ENCODE peak calls at places on chromosome X, in five cellular contexts. One of them, this sample, is unnamed.
A peak's percentile ranks its signal among the peaks of the same experiment; 100 is the strongest.

GRCh38 chrX:150841466-150842197 is 56.8 kb downstream of the CD99L2 start:
- DNase-seq in lower leg skin: no peak
- DNase-seq in tibial nerve: no peak
- DNase-seq in esophagus muscularis mucosa: no peak
- DNase-seq in body of pancreas: peak; percentile 5
- DNase-seq in this sample: no peak

GRCh38 chrX:6910218-6910617 is 237.3 kb upstream of the STS start:
- DNase-seq in lower leg skin: no peak
- DNase-seq in tibial nerve: no peak
- DNase-seq in esophagus muscularis mucosa: no peak
- DNase-seq in body of pancreas: no peak
- DNase-seq in this sample: no peak

GRCh38 chrX:13066391-13066790 is 22.0 kb upstream of the FAM9C start:
- DNase-seq in lower leg skin: no peak
- DNase-seq in tibial nerve: no peak
- DNase-seq in esophagus muscularis mucosa: no peak
- DNase-seq in body of pancreas: no peak
- DNase-seq in this sample: no peak

GRCh38 chrX:12488781-12489180 is 302.4 kb upstream of the PRPS2 start:
- DNase-seq in lower leg skin: no peak
- DNase-seq in tibial nerve: no peak
- DNase-seq in esophagus muscularis mucosa: no peak
- DNase-seq in body of pancreas: no peak
- DNase-seq in this sample: no peak

GRCh38 chrX:22365460-22365859 is 92.7 kb downstream of the CBLL2 start:
- DNase-seq in lower leg skin: no peak
- DNase-seq in tibial nerve: no peak
- DNase-seq in esophagus muscularis mucosa: no peak
- DNase-seq in body of pancreas: no peak
- DNase-seq in this sample: no peak

GRCh38 chrX:123222920-123223319 is 38.8 kb downstream of the GRIA3 start:
- DNase-seq in lower leg skin: no peak
- DNase-seq in tibial nerve: no peak
- DNase-seq in esophagus muscularis mucosa: no peak
- DNase-seq in body of pancreas: peak; percentile 61
- DNase-seq in this sample: no peak

GRCh38 chrX:97639526-97639925 is 755.8 kb downstream of the RPA4 start:
- DNase-seq in lower leg skin: no peak
- DNase-seq in tibial nerve: no peak
- DNase-seq in esophagus muscularis mucosa: no peak
- DNase-seq in body of pancreas: no peak
- DNase-seq in this sample: no peak

GRCh38 chrX:150731795-150732194 is 38.6 kb downstream of the MTMR1 start:
- DNase-seq in lower leg skin: peak; percentile 27
- DNase-seq in tibial nerve: no peak
- DNase-seq in esophagus muscularis mucosa: no peak
- DNase-seq in body of pancreas: peak; percentile 19
- DNase-seq in this sample: no peak

GRCh38 chrX:121851033-121851432 is 803.6 kb downstream of the GLUD2 start:
- DNase-seq in lower leg skin: no peak
- DNase-seq in tibial nerve: no peak
- DNase-seq in esophagus muscularis mucosa: no peak
- DNase-seq in body of pancreas: no peak
- DNase-seq in this sample: no peak

GRCh38 chrX:3346436-3347329 is at the start of gene MXRA5:
- DNase-seq in lower leg skin: no peak
- DNase-seq in tibial nerve: no peak
- DNase-seq in esophagus muscularis mucosa: no peak
- DNase-seq in body of pancreas: peak; percentile 40
- DNase-seq in this sample: no peak

GRCh38 chrX:40853004-40853815 is 117.9 kb upstream of the MED14 start:
- DNase-seq in lower leg skin: no peak
- DNase-seq in tibial nerve: no peak
- DNase-seq in esophagus muscularis mucosa: no peak
- DNase-seq in body of pancreas: no peak
- DNase-seq in this sample: no peak

GRCh38 chrX:7950865-7951264 is 23.7 kb upstream of the PNPLA4 start:
- DNase-seq in lower leg skin: no peak
- DNase-seq in tibial nerve: no peak
- DNase-seq in esophagus muscularis mucosa: no peak
- DNase-seq in body of pancreas: no peak
- DNase-seq in this sample: no peak

GRCh38 chrX:63889001-63889400 is 104.0 kb upstream of the ARHGEF9 start:
- DNase-seq in lower leg skin: no peak
- DNase-seq in tibial nerve: no peak
- DNase-seq in esophagus muscularis mucosa: no peak
- DNase-seq in body of pancreas: no peak
- DNase-seq in this sample: no peak

GRCh38 chrX:28158019-28158777 is 176.9 kb upstream of the DCAF8L1 start:
- DNase-seq in lower leg skin: no peak
- DNase-seq in tibial nerve: no peak
- DNase-seq in esophagus muscularis mucosa: no peak
- DNase-seq in body of pancreas: no peak
- DNase-seq in this sample: no peak

GRCh38 chrX:115960440-115961084 is 210.0 kb upstream of the AGTR2 start:
- DNase-seq in lower leg skin: no peak
- DNase-seq in tibial nerve: no peak
- DNase-seq in esophagus muscularis mucosa: no peak
- DNase-seq in body of pancreas: no peak
- DNase-seq in this sample: peak; percentile 76

GRCh38 chrX:109384569-109385174 is 97.2 kb downstream of the GUCY2F start:
- DNase-seq in lower leg skin: no peak
- DNase-seq in tibial nerve: no peak
- DNase-seq in esophagus muscularis mucosa: no peak
- DNase-seq in body of pancreas: peak; percentile 2
- DNase-seq in this sample: no peak

GRCh38 chrX:108071578-108071977 is 19.8 kb downstream of the PSMD10 start:
- DNase-seq in lower leg skin: no peak
- DNase-seq in tibial nerve: no peak
- DNase-seq in esophagus muscularis mucosa: no peak
- DNase-seq in body of pancreas: no peak
- DNase-seq in this sample: no peak

GRCh38 chrX:41960142-41960541 is 36.8 kb upstream of the CASK start:
- DNase-seq in lower leg skin: no peak
- DNase-seq in tibial nerve: no peak
- DNase-seq in esophagus muscularis mucosa: no peak
- DNase-seq in body of pancreas: no peak
- DNase-seq in this sample: no peak

GRCh38 chrX:31931225-31931624 is 859.4 kb upstream of the FTHL17 start:
- DNase-seq in lower leg skin: no peak
- DNase-seq in tibial nerve: no peak
- DNase-seq in esophagus muscularis mucosa: no peak
- DNase-seq in body of pancreas: no peak
- DNase-seq in this sample: no peak

GRCh38 chrX:132732236-132732635 is 226.2 kb downstream of the HS6ST2 start:
- DNase-seq in lower leg skin: no peak
- DNase-seq in tibial nerve: no peak
- DNase-seq in esophagus muscularis mucosa: no peak
- DNase-seq in body of pancreas: no peak
- DNase-seq in this sample: no peak

GRCh38 chrX:29851971-29852605 is 363.3 kb upstream of the MAGEB2 start:
- DNase-seq in lower leg skin: no peak
- DNase-seq in tibial nerve: no peak
- DNase-seq in esophagus muscularis mucosa: no peak
- DNase-seq in body of pancreas: no peak
- DNase-seq in this sample: no peak

GRCh38 chrX:47796433-47796906 is 40.2 kb upstream of the ZNF81 start:
- DNase-seq in lower leg skin: no peak
- DNase-seq in tibial nerve: no peak
- DNase-seq in esophagus muscularis mucosa: no peak
- DNase-seq in body of pancreas: no peak
- DNase-seq in this sample: no peak

GRCh38 chrX:13747836-13748235 is 13.3 kb downstream of the OFD1 start:
- DNase-seq in lower leg skin: no peak
- DNase-seq in tibial nerve: peak; percentile 65
- DNase-seq in esophagus muscularis mucosa: no peak
- DNase-seq in body of pancreas: peak; percentile 57
- DNase-seq in this sample: peak; percentile 57

GRCh38 chrX:639151-639550 is 8.6 kb downstream of the SHOX start:
- DNase-seq in lower leg skin: no peak
- DNase-seq in tibial nerve: no peak
- DNase-seq in esophagus muscularis mucosa: peak; percentile 74
- DNase-seq in body of pancreas: no peak
- DNase-seq in this sample: no peak

GRCh38 chrX:47093248-47093647 is 15.0 kb downstream of the RGN start:
- DNase-seq in lower leg skin: no peak
- DNase-seq in tibial nerve: no peak
- DNase-seq in esophagus muscularis mucosa: no peak
- DNase-seq in body of pancreas: peak; percentile 14
- DNase-seq in this sample: no peak

GRCh38 chrX:627510-627964 is 3.1 kb upstream of the SHOX start:
- DNase-seq in lower leg skin: peak; percentile 6
- DNase-seq in tibial nerve: no peak
- DNase-seq in esophagus muscularis mucosa: peak; percentile 83
- DNase-seq in body of pancreas: no peak
- DNase-seq in this sample: no peak

GRCh38 chrX:134480061-134480460 is 20.1 kb downstream of the HPRT1 start:
- DNase-seq in lower leg skin: no peak
- DNase-seq in tibial nerve: no peak
- DNase-seq in esophagus muscularis mucosa: no peak
- DNase-seq in body of pancreas: no peak
- DNase-seq in this sample: no peak

GRCh38 chrX:129115104-129115503 is 408.2 kb downstream of the SMARCA1 start:
- DNase-seq in lower leg skin: no peak
- DNase-seq in tibial nerve: no peak
- DNase-seq in esophagus muscularis mucosa: no peak
- DNase-seq in body of pancreas: peak; percentile 2
- DNase-seq in this sample: peak; percentile 14

GRCh38 chrX:110082156-110082555 is 79.2 kb downstream of the TMEM164 start:
- DNase-seq in lower leg skin: peak; percentile 16
- DNase-seq in tibial nerve: no peak
- DNase-seq in esophagus muscularis mucosa: no peak
- DNase-seq in body of pancreas: peak; percentile 37
- DNase-seq in this sample: no peak

GRCh38 chrX:152895724-152896420 is 2.0 kb upstream of the ZNF185 start:
- DNase-seq in lower leg skin: peak; percentile 55
- DNase-seq in tibial nerve: no peak
- DNase-seq in esophagus muscularis mucosa: no peak
- DNase-seq in body of pancreas: no peak
- DNase-seq in this sample: peak; percentile 75

GRCh38 chrX:25191403-25191802 is 175.6 kb upstream of the ARX start:
- DNase-seq in lower leg skin: no peak
- DNase-seq in tibial nerve: no peak
- DNase-seq in esophagus muscularis mucosa: no peak
- DNase-seq in body of pancreas: no peak
- DNase-seq in this sample: no peak

GRCh38 chrX:154019633-154020499 is at the start of gene IRAK1:
- DNase-seq in lower leg skin: no peak
- DNase-seq in tibial nerve: no peak
- DNase-seq in esophagus muscularis mucosa: no peak
- DNase-seq in body of pancreas: peak; percentile 53
- DNase-seq in this sample: peak; percentile 67
- TF ChIP-seq POLR2A in lower leg skin: no peak
- TF ChIP-seq POLR2A in tibial nerve: peak; percentile 40
- TF ChIP-seq POLR2A in esophagus muscularis mucosa: no peak
- TF ChIP-seq POLR2A in body of pancreas: no peak
- TF ChIP-seq POLR2A in this sample: peak; percentile 39

GRCh38 chrX:124344246-124344645 is 2.1 kb upstream of the SH2D1A start:
- DNase-seq in lower leg skin: no peak
- DNase-seq in tibial nerve: no peak
- DNase-seq in esophagus muscularis mucosa: no peak
- DNase-seq in body of pancreas: no peak
- DNase-seq in this sample: no peak

GRCh38 chrX:124347242-124347641 is 879 bp downstream of the SH2D1A start:
- DNase-seq in lower leg skin: no peak
- DNase-seq in tibial nerve: no peak
- DNase-seq in esophagus muscularis mucosa: no peak
- DNase-seq in body of pancreas: no peak
- DNase-seq in this sample: no peak

GRCh38 chrX:124346877-124347241 is 496 bp downstream of the SH2D1A start:
- DNase-seq in lower leg skin: no peak
- DNase-seq in tibial nerve: no peak
- DNase-seq in esophagus muscularis mucosa: no peak
- DNase-seq in body of pancreas: no peak
- DNase-seq in this sample: no peak

GRCh38 chrX:124348152-124348551 is 1.8 kb downstream of the SH2D1A start:
- DNase-seq in lower leg skin: no peak
- DNase-seq in tibial nerve: no peak
- DNase-seq in esophagus muscularis mucosa: no peak
- DNase-seq in body of pancreas: no peak
- DNase-seq in this sample: no peak

GRCh38 chrX:124346064-124346876 is at the start of gene SH2D1A:
- DNase-seq in lower leg skin: no peak
- DNase-seq in tibial nerve: no peak
- DNase-seq in esophagus muscularis mucosa: no peak
- DNase-seq in body of pancreas: no peak
- DNase-seq in this sample: no peak
- TF ChIP-seq POLR2A in lower leg skin: no peak
- TF ChIP-seq POLR2A in tibial nerve: no peak
- TF ChIP-seq POLR2A in esophagus muscularis mucosa: no peak
- TF ChIP-seq POLR2A in body of pancreas: no peak
- TF ChIP-seq POLR2A in this sample: peak; percentile 37

GRCh38 chrX:17440836-17441235 is 65.8 kb downstream of the NHS start:
- DNase-seq in lower leg skin: no peak
- DNase-seq in tibial nerve: no peak
- DNase-seq in esophagus muscularis mucosa: no peak
- DNase-seq in body of pancreas: no peak
- DNase-seq in this sample: no peak

GRCh38 chrX:17441965-17442364 is 67.0 kb downstream of the NHS start:
- DNase-seq in lower leg skin: no peak
- DNase-seq in tibial nerve: no peak
- DNase-seq in esophagus muscularis mucosa: no peak
- DNase-seq in body of pancreas: no peak
- DNase-seq in this sample: no peak

GRCh38 chrX:17442898-17443297 is 67.9 kb downstream of the NHS start:
- DNase-seq in lower leg skin: no peak
- DNase-seq in tibial nerve: no peak
- DNase-seq in esophagus muscularis mucosa: no peak
- DNase-seq in body of pancreas: no peak
- DNase-seq in this sample: no peak

GRCh38 chrX:17440258-17440657 is 65.3 kb downstream of the NHS start:
- DNase-seq in lower leg skin: no peak
- DNase-seq in tibial nerve: no peak
- DNase-seq in esophagus muscularis mucosa: no peak
- DNase-seq in body of pancreas: no peak
- DNase-seq in this sample: no peak

DNA sequence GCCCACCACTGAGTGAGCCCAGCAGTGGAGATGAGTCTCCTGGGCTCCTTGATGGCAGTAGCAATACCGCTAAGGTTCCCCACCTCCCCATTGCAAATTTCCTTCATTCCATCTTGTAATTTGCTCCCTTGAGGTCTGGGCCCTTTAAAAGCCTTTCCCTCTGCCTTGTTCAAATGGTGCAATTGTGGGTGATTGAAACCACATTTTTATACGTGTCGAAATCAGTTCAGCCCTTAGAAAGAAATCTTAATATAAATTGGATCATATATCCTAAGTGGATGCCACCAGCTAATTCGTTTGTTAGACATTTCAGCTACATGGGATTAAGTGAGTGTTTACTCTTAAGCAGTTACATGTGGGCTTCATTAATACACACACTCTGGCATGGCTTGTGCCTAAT is 68.5 kb downstream of the NHS start:
- DNase-seq in lower leg skin: no peak
- DNase-seq in tibial nerve: no peak
- DNase-seq in esophagus muscularis mucosa: no peak
- DNase-seq in body of pancreas: no peak
- DNase-seq in this sample: no peak
- TF ChIP-seq POLR2A in lower leg skin: no peak
- TF ChIP-seq POLR2A in tibial nerve: no peak
- TF ChIP-seq POLR2A in esophagus muscularis mucosa: no peak
- TF ChIP-seq POLR2A in body of pancreas: no peak
- TF ChIP-seq POLR2A in this sample: no peak

GRCh38 chrX:95585321-95585720 is 1099.3 kb upstream of the DIAPH2 start:
- DNase-seq in lower leg skin: no peak
- DNase-seq in tibial nerve: no peak
- DNase-seq in esophagus muscularis mucosa: no peak
- DNase-seq in body of pancreas: no peak
- DNase-seq in this sample: no peak
- TF ChIP-seq POLR2A in lower leg skin: no peak
- TF ChIP-seq POLR2A in tibial nerve: no peak
- TF ChIP-seq POLR2A in esophagus muscularis mucosa: no peak
- TF ChIP-seq POLR2A in body of pancreas: no peak
- TF ChIP-seq POLR2A in this sample: no peak

This sample was measured in transverse colon.